ENCODE peak calls at places on chromosomes 11 and 22, in nine cellular contexts. F is SW 1271; Z is heart right ventricle; R is iPS DF 6.9; O is NCI-H1436; K is stimulated activated naive CD4-positive, alpha-beta T cell; L is HT1080; B is CD4-positive, alpha-beta T cell; D is kidney. C is an unnamed sample.

GRCh38 chr11:64885367-64886286 is 7.2 kb upstream of the EHD1 start:
- DNase-seq in R (no peak), F (no peak), K (no peak), L (peak; percentile 49), B (no peak), O (no peak), D (no peak), Z (no peak), C (no peak)

GRCh38 chr11:9619004-9619403 is 44.9 kb upstream of the SWAP70 start:
- DNase-seq in L (no peak), B (no peak), D (no peak), K (no peak), R (no peak), O (no peak), Z (no peak), F (no peak), C (no peak)

GRCh38 chr22:32473388-32473952 is 1.1 kb upstream of the FBXO7 start:
- DNase-seq in B (peak; percentile 6), K (peak; percentile 70), F (no peak), Z (peak; percentile 14), L (peak; percentile 54), R (peak; percentile 50), D (no peak), O (peak; percentile 62), C (no peak)

GRCh38 chr11:110774138-110775014 is 62.1 kb upstream of the ARHGAP20 start:
- DNase-seq in D (no peak), O (no peak), R (no peak), Z (no peak), B (no peak), L (no peak), F (no peak), K (no peak), C (no peak)

GRCh38 chr11:30244255-30244654 is 13.4 kb downstream of the FSHB start:
- DNase-seq in L (peak; percentile 96), R (no peak), B (no peak), F (peak; percentile 9), K (no peak), O (no peak), Z (no peak), D (no peak), C (no peak)

GRCh38 chr11:45805305-45806071 is 539 bp downstream of the SLC35C1 start:
- DNase-seq in L (peak; percentile 36), Z (peak; percentile 50), K (peak; percentile 50), R (no peak), F (no peak), O (no peak), D (peak; percentile 86), B (no peak), C (no peak)

GRCh38 chr22:29348956-29349355 is 33.5 kb upstream of the RASL10A start:
- DNase-seq in D (no peak), K (no peak), F (no peak), R (no peak), O (no peak), Z (no peak), L (peak; percentile 21), B (no peak), C (no peak)

GRCh38 chr11:124961972-124962609 is 8.1 kb downstream of the CCDC15 start:
- DNase-seq in R (no peak), O (peak; percentile 19), B (no peak), D (no peak), K (peak; percentile 66), L (peak; percentile 65), F (no peak), Z (peak; percentile 21), C (peak; percentile 78)

GRCh38 chr11:122226810-122227379 is 110.9 kb upstream of the BLID start:
- DNase-seq in Z (no peak), K (no peak), R (no peak), F (no peak), O (no peak), D (no peak), L (no peak), B (no peak), C (no peak)

GRCh38 chr22:31075961-31076360 is 5.2 kb upstream of the SMTN start:
- DNase-seq in F (no peak), K (no peak), Z (peak; percentile 91), B (no peak), R (no peak), L (no peak), O (no peak), D (peak; percentile 95), C (no peak)

GRCh38 chr11:33005175-33005574 is 10.5 kb upstream of the DEPDC7 start:
- DNase-seq in O (no peak), Z (no peak), L (no peak), R (no peak), K (peak; percentile 61), B (no peak), F (no peak), D (no peak), C (no peak)

GRCh38 chr11:11020747-11021149 is 162.9 kb upstream of the ZBED5 start:
- DNase-seq in D (no peak), O (no peak), Z (no peak), F (no peak), R (no peak), B (no peak), K (no peak), L (no peak), C (no peak)

GRCh38 chr11:34468209-34468841 is 29.6 kb downstream of the CAT start:
- DNase-seq in K (peak; percentile 19), O (no peak), D (no peak), Z (no peak), L (peak; percentile 47), B (peak; percentile 2), R (peak; percentile 13), F (no peak), C (peak; percentile 15)

GRCh38 chr11:55966391-55966790 is 3.4 kb downstream of the OR10AG1 start:
- DNase-seq in L (peak; percentile 25), R (no peak), K (no peak), O (no peak), F (no peak), B (no peak), D (no peak), Z (no peak), C (no peak)

C was measured in Panc1.